ENCODE peak calls at places on chromosomes 13 and 19, in four cellular contexts. One of them, this sample, is unnamed.

GRCh38 chr13:48155850-48156249 is 60.9 kb upstream of the MED4 start:
- DNase-seq in pancreas: no peak
- DNase-seq in cardiac fibroblast: peak
- DNase-seq in GM12865: peak
- DNase-seq in this sample: no peak

GRCh38 chr19:6039541-6040225 is 61.7 kb upstream of the RANBP3 start:
- DNase-seq in GM12865: peak
- DNase-seq in cardiac fibroblast: no peak
- DNase-seq in pancreas: no peak
- DNase-seq in this sample: no peak

GRCh38 chr13:35700661-35701060 is 224.2 kb upstream of the MAB21L1 start:
- DNase-seq in GM12865: no peak
- DNase-seq in cardiac fibroblast: peak
- DNase-seq in pancreas: no peak
- DNase-seq in this sample: no peak

GRCh38 chr19:39046037-39046821 is 13.9 kb upstream of the FBXO27 start:
- DNase-seq in pancreas: no peak
- DNase-seq in GM12865: peak
- DNase-seq in cardiac fibroblast: peak
- DNase-seq in this sample: no peak

GRCh38 chr19:15252398-15253018 is 20.3 kb upstream of the EPHX3 start:
- DNase-seq in GM12865: no peak
- DNase-seq in cardiac fibroblast: peak
- DNase-seq in pancreas: no peak
- DNase-seq in this sample: no peak

GRCh38 chr19:17075860-17076538 is 422 bp downstream of the MYO9B start:
- DNase-seq in pancreas: no peak
- DNase-seq in GM12865: peak
- DNase-seq in cardiac fibroblast: no peak
- DNase-seq in this sample: peak

GRCh38 chr13:112746044-112746443 is 56.2 kb downstream of the ATP11A start:
- DNase-seq in pancreas: no peak
- DNase-seq in cardiac fibroblast: no peak
- DNase-seq in GM12865: no peak
- DNase-seq in this sample: no peak

GRCh38 chr13:108270442-108270841 is 924 bp downstream of the TNFSF13B start:
- DNase-seq in GM12865: peak
- DNase-seq in pancreas: no peak
- DNase-seq in cardiac fibroblast: no peak
- DNase-seq in this sample: no peak

GRCh38 chr19:604355-604754 is 14.7 kb downstream of the HCN2 start:
- DNase-seq in cardiac fibroblast: peak
- DNase-seq in GM12865: peak
- DNase-seq in pancreas: no peak
- DNase-seq in this sample: no peak

GRCh38 chr19:46635920-46636761 is at the start of gene GNG8:
- DNase-seq in cardiac fibroblast: no peak
- DNase-seq in pancreas: no peak
- DNase-seq in GM12865: no peak
- DNase-seq in this sample: no peak

GRCh38 chr19:2969104-2969504 is 8.3 kb upstream of the TLE6 start:
- DNase-seq in GM12865: peak
- DNase-seq in cardiac fibroblast: peak
- DNase-seq in pancreas: peak
- DNase-seq in this sample: no peak

GRCh38 chr19:48237057-48237456 is 18.7 kb downstream of the CARD8 start:
- DNase-seq in GM12865: no peak
- DNase-seq in pancreas: no peak
- DNase-seq in cardiac fibroblast: no peak
- DNase-seq in this sample: no peak

GRCh38 chr19:47032171-47032811 is 12.7 kb downstream of the NPAS1 start:
- DNase-seq in cardiac fibroblast: no peak
- DNase-seq in pancreas: peak
- DNase-seq in GM12865: peak
- DNase-seq in this sample: peak

GRCh38 chr13:113187263-113187669 is 21.2 kb downstream of the PCID2 start:
- DNase-seq in cardiac fibroblast: peak
- DNase-seq in pancreas: no peak
- DNase-seq in GM12865: no peak
- DNase-seq in this sample: no peak

GRCh38 chr13:96450635-96451034 is 360.7 kb downstream of the HS6ST3 start:
- DNase-seq in pancreas: no peak
- DNase-seq in cardiac fibroblast: no peak
- DNase-seq in GM12865: no peak
- DNase-seq in this sample: no peak

GRCh38 chr19:51742736-51743288 is 8.9 kb downstream of the FPR1 start:
- DNase-seq in GM12865: no peak
- DNase-seq in pancreas: no peak
- DNase-seq in cardiac fibroblast: peak
- DNase-seq in this sample: no peak

GRCh38 chr13:109787135-109787954 is 962 bp upstream of the IRS2 start:
- DNase-seq in cardiac fibroblast: peak
- DNase-seq in pancreas: no peak
- DNase-seq in GM12865: no peak
- DNase-seq in this sample: no peak

GRCh38 chr19:21833733-21834132 is 2.2 kb downstream of the ZNF43 start:
- DNase-seq in pancreas: no peak
- DNase-seq in cardiac fibroblast: no peak
- DNase-seq in GM12865: no peak
- DNase-seq in this sample: no peak

GRCh38 chr19:21430674-21431073 is 33.7 kb downstream of the ZNF493 start:
- DNase-seq in GM12865: no peak
- DNase-seq in cardiac fibroblast: no peak
- DNase-seq in pancreas: no peak
- DNase-seq in this sample: no peak

GRCh38 chr19:24086974-24087595 is at the start of gene ZNF254:
- DNase-seq in pancreas: peak
- DNase-seq in cardiac fibroblast: peak
- DNase-seq in GM12865: peak
- DNase-seq in this sample: peak

GRCh38 chr13:44058586-44059238 is 179.0 kb downstream of the LACC1 start:
- DNase-seq in pancreas: no peak
- DNase-seq in cardiac fibroblast: no peak
- DNase-seq in GM12865: no peak
- DNase-seq in this sample: no peak

GRCh38 chr19:2431318-2432055 is 4.1 kb upstream of the TIMM13 start:
- DNase-seq in cardiac fibroblast: no peak
- DNase-seq in pancreas: no peak
- DNase-seq in GM12865: no peak
- DNase-seq in this sample: no peak

DNA sequence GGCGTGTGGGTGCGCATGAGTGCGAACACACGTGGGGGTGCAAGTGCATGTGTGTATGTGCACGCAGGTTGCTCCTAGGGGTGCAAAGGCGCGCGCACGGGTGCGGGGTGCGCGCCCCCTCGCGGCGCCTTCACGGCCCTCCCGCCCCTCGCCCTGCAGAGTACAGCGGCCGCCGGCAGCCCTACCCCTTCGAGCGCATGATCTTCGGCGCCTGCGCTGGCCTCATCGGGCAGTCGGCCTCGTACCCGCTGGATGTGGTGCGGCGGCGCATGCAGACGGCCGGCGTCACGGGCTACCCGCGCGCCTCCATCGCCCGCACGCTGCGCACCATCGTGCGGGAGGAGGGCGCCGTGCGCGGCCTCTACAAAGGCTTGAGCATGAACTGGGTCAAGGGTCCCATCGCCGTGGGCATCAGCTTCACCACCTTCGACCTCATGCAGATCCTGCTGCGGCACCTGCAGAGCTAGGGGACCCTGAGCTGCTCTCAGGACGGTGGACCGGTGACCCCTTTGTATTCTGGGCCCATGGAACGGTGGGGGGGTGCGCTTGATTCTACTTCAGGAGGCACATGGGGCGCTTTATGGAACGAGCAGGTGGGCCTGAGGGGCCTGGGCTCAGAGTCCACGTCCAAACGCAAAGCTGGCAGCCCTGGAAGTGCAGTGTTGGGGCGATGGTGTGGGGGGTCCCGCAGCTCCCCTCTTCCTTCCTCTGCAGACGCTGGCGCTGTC is 27.7 kb downstream of the TMEM161A start:
- DNase-seq in pancreas: no peak
- DNase-seq in cardiac fibroblast: no peak
- DNase-seq in GM12865: peak
- DNase-seq in this sample: peak
- TF ChIP-seq CTCF in pancreas: no peak
- TF ChIP-seq CTCF in cardiac fibroblast: no peak
- TF ChIP-seq CTCF in GM12865: peak
- TF ChIP-seq CTCF in this sample: peak

DNA sequence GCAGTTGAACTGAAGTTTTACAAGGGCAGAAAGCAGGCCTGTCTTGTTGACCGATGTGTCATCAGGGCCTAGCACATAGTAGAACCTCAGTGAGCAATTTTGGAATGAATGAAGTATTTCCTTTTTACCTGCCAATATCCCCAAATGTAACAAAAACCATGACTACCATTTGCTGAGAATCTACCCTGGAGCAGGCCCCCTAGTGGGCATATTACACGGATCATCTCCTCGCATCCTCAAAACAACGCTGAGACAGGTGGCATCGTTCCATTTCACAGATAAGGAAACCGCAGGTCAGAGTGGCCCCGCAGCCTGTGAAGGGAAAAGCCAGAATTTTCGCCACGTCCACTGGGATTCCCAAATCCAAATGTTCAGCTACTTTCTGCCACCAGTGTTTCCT is 77.9 kb downstream of the CACNA1A start:
- DNase-seq in GM12865: peak
- DNase-seq in cardiac fibroblast: peak
- DNase-seq in pancreas: no peak
- DNase-seq in this sample: peak
- TF ChIP-seq CTCF in GM12865: peak
- TF ChIP-seq CTCF in cardiac fibroblast: peak
- TF ChIP-seq CTCF in pancreas: peak
- TF ChIP-seq CTCF in this sample: peak

GRCh38 chr19:27971869-27972268 is 1241.1 kb downstream of the UQCRFS1 start:
- DNase-seq in pancreas: no peak
- DNase-seq in GM12865: no peak
- DNase-seq in cardiac fibroblast: no peak
- DNase-seq in this sample: no peak

GRCh38 chr19:27972291-27973040 is 1240.5 kb downstream of the UQCRFS1 start:
- DNase-seq in cardiac fibroblast: peak
- DNase-seq in GM12865: no peak
- DNase-seq in pancreas: no peak
- DNase-seq in this sample: no peak

GRCh38 chr19:27971071-27971470 is 1241.9 kb downstream of the UQCRFS1 start:
- DNase-seq in GM12865: no peak
- DNase-seq in cardiac fibroblast: peak
- DNase-seq in pancreas: no peak
- DNase-seq in this sample: no peak

GRCh38 chr19:27975419-27976005 is 1237.4 kb downstream of the UQCRFS1 start:
- DNase-seq in GM12865: peak
- DNase-seq in pancreas: no peak
- DNase-seq in cardiac fibroblast: no peak
- DNase-seq in this sample: no peak

GRCh38 chr19:27974082-27974513 is 1238.9 kb downstream of the UQCRFS1 start:
- DNase-seq in cardiac fibroblast: peak
- DNase-seq in GM12865: peak
- DNase-seq in pancreas: peak
- DNase-seq in this sample: no peak
- TF ChIP-seq CTCF in cardiac fibroblast: peak
- TF ChIP-seq CTCF in GM12865: peak
- TF ChIP-seq CTCF in pancreas: peak
- TF ChIP-seq CTCF in this sample: peak

DNA sequence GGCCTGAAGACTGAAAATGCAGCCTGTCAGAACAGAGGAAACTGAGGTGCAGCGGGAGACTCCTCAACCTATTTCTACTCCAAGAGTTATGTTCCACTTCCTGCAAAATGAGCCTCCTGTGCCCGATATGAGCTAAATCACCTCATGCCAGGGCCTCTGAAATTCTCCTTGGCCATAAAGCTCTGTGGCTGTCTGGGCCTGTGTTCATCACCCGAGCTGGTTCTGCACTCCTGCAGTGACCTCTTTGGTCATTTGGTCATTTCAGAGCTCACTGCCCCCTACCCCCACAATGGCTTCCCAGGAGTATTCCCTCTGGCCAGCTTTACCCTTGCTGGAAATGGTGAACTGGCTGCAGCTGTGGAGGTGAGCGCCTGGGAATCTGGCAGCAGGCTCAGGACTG is 51.7 kb upstream of the SERPINE3 start:
- DNase-seq in pancreas: no peak
- DNase-seq in GM12865: no peak
- DNase-seq in cardiac fibroblast: no peak
- DNase-seq in this sample: no peak
- TF ChIP-seq CTCF in pancreas: no peak
- TF ChIP-seq CTCF in GM12865: no peak
- TF ChIP-seq CTCF in cardiac fibroblast: no peak
- TF ChIP-seq CTCF in this sample: no peak

GRCh38 chr13:71863249-71863648 is 3.8 kb downstream of the DACH1 start:
- DNase-seq in GM12865: no peak
- DNase-seq in cardiac fibroblast: no peak
- DNase-seq in pancreas: no peak
- DNase-seq in this sample: no peak

GRCh38 chr13:71865858-71866172 is 1.2 kb downstream of the DACH1 start:
- DNase-seq in cardiac fibroblast: peak
- DNase-seq in GM12865: no peak
- DNase-seq in pancreas: no peak
- DNase-seq in this sample: peak

GRCh38 chr13:71864981-71865857 is 1.8 kb downstream of the DACH1 start:
- DNase-seq in GM12865: no peak
- DNase-seq in cardiac fibroblast: peak
- DNase-seq in pancreas: no peak
- DNase-seq in this sample: peak

GRCh38 chr13:71866173-71867091 is 572 bp downstream of the DACH1 start:
- DNase-seq in cardiac fibroblast: no peak
- DNase-seq in pancreas: peak
- DNase-seq in GM12865: no peak
- DNase-seq in this sample: peak

DNA sequence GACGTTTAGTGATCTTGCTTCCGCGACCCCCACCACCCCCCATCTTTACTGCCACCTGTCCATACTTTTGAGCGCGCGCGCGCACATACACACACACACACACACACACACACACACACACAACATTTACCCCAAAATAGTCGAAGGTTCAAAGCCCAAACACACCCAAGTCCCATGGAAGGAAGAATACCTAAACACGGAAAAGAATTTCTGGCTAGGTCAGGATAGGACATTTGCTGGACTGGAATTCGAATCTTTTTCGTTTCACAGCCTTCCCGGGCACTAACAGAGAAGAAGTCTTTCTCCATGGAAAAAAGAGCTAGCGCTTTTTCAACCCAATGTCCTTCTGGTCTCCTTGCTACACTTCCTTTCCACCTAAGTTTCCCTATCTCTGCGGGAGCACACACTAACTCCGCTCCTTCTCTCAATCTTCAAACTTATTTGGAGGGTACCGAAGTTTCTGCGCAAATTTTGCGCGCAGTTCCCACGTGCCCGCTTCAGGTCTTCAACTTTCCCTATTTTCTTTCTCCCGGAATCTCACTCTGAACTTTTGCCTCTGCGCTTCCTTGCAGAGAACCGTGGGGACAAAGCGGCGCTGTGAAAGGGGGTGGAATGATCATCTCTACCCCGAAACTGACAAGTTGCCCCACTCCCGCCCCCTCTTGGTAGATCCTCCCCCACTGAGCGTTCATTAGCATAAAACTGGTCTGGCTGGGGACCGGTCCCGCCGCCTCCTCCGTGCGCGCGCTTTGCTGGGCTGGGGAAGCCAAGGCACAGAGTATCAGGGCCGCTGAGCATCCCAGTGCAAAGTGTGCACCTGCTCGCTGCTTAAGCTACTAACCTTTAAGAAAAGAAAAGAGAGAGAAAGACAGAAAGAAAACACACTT is 2.7 kb downstream of the DACH1 start:
- DNase-seq in pancreas: peak
- DNase-seq in GM12865: no peak
- DNase-seq in cardiac fibroblast: peak
- DNase-seq in this sample: peak
- TF ChIP-seq CTCF in pancreas: no peak
- TF ChIP-seq CTCF in GM12865: no peak
- TF ChIP-seq CTCF in cardiac fibroblast: no peak
- TF ChIP-seq CTCF in this sample: no peak

This sample was measured in GM13977.